ENCODE peak calls at places on chromosomes 6 and 20, in five cellular contexts. One of them, this sample, is unnamed.

GRCh38 chr20:49395183-49395582 is 87.3 kb downstream of the KCNB1 start:
- DNase-seq in K562: no peak
- DNase-seq in Ammon's horn: no peak
- DNase-seq in Calu3: no peak
- DNase-seq in hippocampal formation: no peak
- DNase-seq in this sample: no peak

GRCh38 chr20:37649017-37649416 is 44.8 kb upstream of the CTNNBL1 start:
- DNase-seq in hippocampal formation: no peak
- DNase-seq in Calu3: no peak
- DNase-seq in Ammon's horn: no peak
- DNase-seq in K562: no peak
- DNase-seq in this sample: no peak

GRCh38 chr6:85163553-85163952 is 286.3 kb upstream of the NT5E start:
- DNase-seq in Calu3: no peak
- DNase-seq in K562: no peak
- DNase-seq in Ammon's horn: peak
- DNase-seq in hippocampal formation: no peak
- DNase-seq in this sample: no peak

GRCh38 chr6:144797881-144798589 is 512.9 kb downstream of the UTRN start:
- DNase-seq in K562: no peak
- DNase-seq in Calu3: no peak
- DNase-seq in hippocampal formation: no peak
- DNase-seq in Ammon's horn: no peak
- DNase-seq in this sample: no peak

GRCh38 chr6:150231456-150231855 is 88.6 kb downstream of the PPP1R14C start:
- DNase-seq in Calu3: no peak
- DNase-seq in Ammon's horn: no peak
- DNase-seq in K562: no peak
- DNase-seq in hippocampal formation: no peak
- DNase-seq in this sample: no peak

GRCh38 chr6:170564936-170565530 is 10.9 kb downstream of the TBP start:
- DNase-seq in Calu3: no peak
- DNase-seq in hippocampal formation: no peak
- DNase-seq in K562: no peak
- DNase-seq in Ammon's horn: no peak
- DNase-seq in this sample: no peak

GRCh38 chr6:37004044-37004984 is 1.1 kb upstream of the FGD2 start:
- DNase-seq in hippocampal formation: no peak
- DNase-seq in Ammon's horn: no peak
- DNase-seq in K562: no peak
- DNase-seq in Calu3: no peak
- DNase-seq in this sample: no peak

GRCh38 chr6:1758076-1758679 is 148.5 kb downstream of the FOXC1 start:
- DNase-seq in K562: no peak
- DNase-seq in Ammon's horn: no peak
- DNase-seq in hippocampal formation: no peak
- DNase-seq in Calu3: no peak
- DNase-seq in this sample: no peak

GRCh38 chr6:74256387-74257180 is 560.6 kb downstream of the CD109 start:
- DNase-seq in Ammon's horn: no peak
- DNase-seq in hippocampal formation: no peak
- DNase-seq in K562: no peak
- DNase-seq in Calu3: peak
- DNase-seq in this sample: no peak

GRCh38 chr20:44646023-44646640 is 5.4 kb downstream of the ADA start:
- DNase-seq in hippocampal formation: no peak
- DNase-seq in K562: no peak
- DNase-seq in Ammon's horn: no peak
- DNase-seq in Calu3: no peak
- DNase-seq in this sample: peak

GRCh38 chr20:61046721-61047351 is 205.2 kb upstream of the CDH4 start:
- DNase-seq in hippocampal formation: no peak
- DNase-seq in K562: no peak
- DNase-seq in Ammon's horn: no peak
- DNase-seq in Calu3: no peak
- DNase-seq in this sample: no peak

This sample was measured in RPMI8226.